ENCODE peak calls at places on chromosomes 2 and 18, in five cellular contexts. One of them, this sample, is unnamed.
A peak's percentile ranks its signal among the peaks of the same experiment; 100 is the strongest.

GRCh38 chr2:232132179-232132578 is 170.7 kb downstream of the DIS3L2 start:
- DNase-seq in CD4-positive, CD25-positive, alpha-beta regulatory T cell: no peak
- DNase-seq in A549: no peak
- DNase-seq in esophagus squamous epithelium: no peak
- DNase-seq in stomach: no peak
- DNase-seq in this sample: no peak

GRCh38 chr2:146844226-146844990 is 1000.4 kb upstream of the ACVR2A start:
- DNase-seq in CD4-positive, CD25-positive, alpha-beta regulatory T cell: no peak
- DNase-seq in A549: no peak
- DNase-seq in esophagus squamous epithelium: no peak
- DNase-seq in stomach: no peak
- DNase-seq in this sample: no peak

GRCh38 chr2:29166237-29166630 is 51.0 kb downstream of the CLIP4 start:
- DNase-seq in CD4-positive, CD25-positive, alpha-beta regulatory T cell: no peak
- DNase-seq in A549: no peak
- DNase-seq in esophagus squamous epithelium: no peak
- DNase-seq in stomach: no peak
- DNase-seq in this sample: no peak

GRCh38 chr18:10783941-10784340 is 258.1 kb downstream of the NAPG start:
- DNase-seq in CD4-positive, CD25-positive, alpha-beta regulatory T cell: no peak
- DNase-seq in A549: no peak
- DNase-seq in esophagus squamous epithelium: no peak
- DNase-seq in stomach: no peak
- DNase-seq in this sample: no peak

GRCh38 chr2:199602271-199602895 is 144.6 kb upstream of the SATB2 start:
- DNase-seq in CD4-positive, CD25-positive, alpha-beta regulatory T cell: no peak
- DNase-seq in A549: peak; percentile 6
- DNase-seq in esophagus squamous epithelium: no peak
- DNase-seq in stomach: no peak
- DNase-seq in this sample: no peak

GRCh38 chr2:96664366-96664765 is 21.8 kb downstream of the FER1L5 start:
- DNase-seq in CD4-positive, CD25-positive, alpha-beta regulatory T cell: no peak
- DNase-seq in A549: no peak
- DNase-seq in esophagus squamous epithelium: no peak
- DNase-seq in stomach: no peak
- DNase-seq in this sample: no peak

GRCh38 chr2:9086465-9086864 is 83.0 kb upstream of the MBOAT2 start:
- DNase-seq in CD4-positive, CD25-positive, alpha-beta regulatory T cell: no peak
- DNase-seq in A549: no peak
- DNase-seq in esophagus squamous epithelium: no peak
- DNase-seq in stomach: no peak
- DNase-seq in this sample: no peak

GRCh38 chr2:199381531-199381930 is 76.2 kb downstream of the SATB2 start:
- DNase-seq in CD4-positive, CD25-positive, alpha-beta regulatory T cell: no peak
- DNase-seq in A549: no peak
- DNase-seq in esophagus squamous epithelium: no peak
- DNase-seq in stomach: no peak
- DNase-seq in this sample: no peak

GRCh38 chr2:230412369-230412706 is 3.7 kb upstream of the SP100 start:
- DNase-seq in CD4-positive, CD25-positive, alpha-beta regulatory T cell: no peak
- DNase-seq in A549: no peak
- DNase-seq in esophagus squamous epithelium: no peak
- DNase-seq in stomach: no peak
- DNase-seq in this sample: no peak

GRCh38 chr18:75548353-75548752 is 120.8 kb upstream of the SMIM21 start:
- DNase-seq in CD4-positive, CD25-positive, alpha-beta regulatory T cell: no peak
- DNase-seq in A549: no peak
- DNase-seq in esophagus squamous epithelium: no peak
- DNase-seq in stomach: no peak
- DNase-seq in this sample: no peak

GRCh38 chr18:9506046-9506792 is 30.9 kb downstream of the RALBP1 start:
- DNase-seq in CD4-positive, CD25-positive, alpha-beta regulatory T cell: no peak
- DNase-seq in A549: no peak
- DNase-seq in esophagus squamous epithelium: no peak
- DNase-seq in stomach: peak; percentile 56
- DNase-seq in this sample: no peak

GRCh38 chr18:23868341-23868740 is 146.2 kb upstream of the TTC39C start:
- DNase-seq in CD4-positive, CD25-positive, alpha-beta regulatory T cell: no peak
- DNase-seq in A549: no peak
- DNase-seq in esophagus squamous epithelium: no peak
- DNase-seq in stomach: no peak
- DNase-seq in this sample: no peak

GRCh38 chr2:44087714-44088092 is 81.0 kb upstream of the PPM1B start:
- DNase-seq in CD4-positive, CD25-positive, alpha-beta regulatory T cell: no peak
- DNase-seq in A549: no peak
- DNase-seq in esophagus squamous epithelium: no peak
- DNase-seq in stomach: no peak
- DNase-seq in this sample: no peak

GRCh38 chr18:32321826-32322225 is 132.0 kb downstream of the MEP1B start:
- DNase-seq in CD4-positive, CD25-positive, alpha-beta regulatory T cell: no peak
- DNase-seq in A549: no peak
- DNase-seq in esophagus squamous epithelium: no peak
- DNase-seq in stomach: no peak
- DNase-seq in this sample: no peak

GRCh38 chr2:235605306-235605998 is 111.6 kb downstream of the AGAP1 start:
- DNase-seq in CD4-positive, CD25-positive, alpha-beta regulatory T cell: no peak
- DNase-seq in A549: no peak
- DNase-seq in esophagus squamous epithelium: no peak
- DNase-seq in stomach: peak; percentile 50
- DNase-seq in this sample: no peak

GRCh38 chr2:127058656-127059252 is 48.2 kb downstream of the BIN1 start:
- DNase-seq in CD4-positive, CD25-positive, alpha-beta regulatory T cell: no peak
- DNase-seq in A549: no peak
- DNase-seq in esophagus squamous epithelium: no peak
- DNase-seq in stomach: no peak
- DNase-seq in this sample: no peak

GRCh38 chr2:185201063-185201462 is 537.5 kb upstream of the FSIP2 start:
- DNase-seq in CD4-positive, CD25-positive, alpha-beta regulatory T cell: no peak
- DNase-seq in A549: no peak
- DNase-seq in esophagus squamous epithelium: no peak
- DNase-seq in stomach: no peak
- DNase-seq in this sample: no peak

GRCh38 chr2:203909192-203909945 is 27.2 kb upstream of the ICOS start:
- DNase-seq in CD4-positive, CD25-positive, alpha-beta regulatory T cell: peak; percentile 64
- DNase-seq in A549: peak; percentile 30
- DNase-seq in esophagus squamous epithelium: no peak
- DNase-seq in stomach: no peak
- DNase-seq in this sample: no peak

GRCh38 chr18:56256659-56257058 is 381.7 kb downstream of the TXNL1 start:
- DNase-seq in CD4-positive, CD25-positive, alpha-beta regulatory T cell: no peak
- DNase-seq in A549: no peak
- DNase-seq in esophagus squamous epithelium: no peak
- DNase-seq in stomach: no peak
- DNase-seq in this sample: no peak

GRCh38 chr18:44568986-44569385 is 111.7 kb upstream of the SETBP1 start:
- DNase-seq in CD4-positive, CD25-positive, alpha-beta regulatory T cell: no peak
- DNase-seq in A549: no peak
- DNase-seq in esophagus squamous epithelium: no peak
- DNase-seq in stomach: no peak
- DNase-seq in this sample: no peak

GRCh38 chr2:23238011-23238657 is 146.8 kb upstream of the KLHL29 start:
- DNase-seq in CD4-positive, CD25-positive, alpha-beta regulatory T cell: no peak
- DNase-seq in A549: no peak
- DNase-seq in esophagus squamous epithelium: no peak
- DNase-seq in stomach: no peak
- DNase-seq in this sample: no peak

GRCh38 chr2:10796703-10797102 is 15.9 kb downstream of the PDIA6 start:
- DNase-seq in CD4-positive, CD25-positive, alpha-beta regulatory T cell: no peak
- DNase-seq in A549: no peak
- DNase-seq in esophagus squamous epithelium: no peak
- DNase-seq in stomach: no peak
- DNase-seq in this sample: no peak

GRCh38 chr2:10795508-10796046 is 17.0 kb downstream of the PDIA6 start:
- DNase-seq in CD4-positive, CD25-positive, alpha-beta regulatory T cell: no peak
- DNase-seq in A549: no peak
- DNase-seq in esophagus squamous epithelium: no peak
- DNase-seq in stomach: no peak
- DNase-seq in this sample: no peak

GRCh38 chr2:10800163-10800562 is 12.4 kb downstream of the PDIA6 start:
- DNase-seq in CD4-positive, CD25-positive, alpha-beta regulatory T cell: no peak
- DNase-seq in A549: no peak
- DNase-seq in esophagus squamous epithelium: no peak
- DNase-seq in stomach: no peak
- DNase-seq in this sample: no peak

GRCh38 chr2:10794891-10795290 is 17.7 kb downstream of the PDIA6 start:
- DNase-seq in CD4-positive, CD25-positive, alpha-beta regulatory T cell: no peak
- DNase-seq in A549: no peak
- DNase-seq in esophagus squamous epithelium: no peak
- DNase-seq in stomach: no peak
- DNase-seq in this sample: no peak

GRCh38 chr2:10798783-10799182 is 13.8 kb downstream of the PDIA6 start:
- DNase-seq in CD4-positive, CD25-positive, alpha-beta regulatory T cell: no peak
- DNase-seq in A549: no peak
- DNase-seq in esophagus squamous epithelium: no peak
- DNase-seq in stomach: no peak
- DNase-seq in this sample: no peak
- H3K4me1 ChIP-seq in CD4-positive, CD25-positive, alpha-beta regulatory T cell: peaks cover 4% of the 10 kb centered on the region
- H3K4me1 ChIP-seq in A549: no peaks in the 10 kb centered on the region
- H3K4me1 ChIP-seq in esophagus squamous epithelium: no peaks in the 10 kb centered on the region
- H3K4me1 ChIP-seq in stomach: peaks cover 4% of the 10 kb centered on the region
- H3K4me1 ChIP-seq in this sample: no peaks in the 10 kb centered on the region

DNA sequence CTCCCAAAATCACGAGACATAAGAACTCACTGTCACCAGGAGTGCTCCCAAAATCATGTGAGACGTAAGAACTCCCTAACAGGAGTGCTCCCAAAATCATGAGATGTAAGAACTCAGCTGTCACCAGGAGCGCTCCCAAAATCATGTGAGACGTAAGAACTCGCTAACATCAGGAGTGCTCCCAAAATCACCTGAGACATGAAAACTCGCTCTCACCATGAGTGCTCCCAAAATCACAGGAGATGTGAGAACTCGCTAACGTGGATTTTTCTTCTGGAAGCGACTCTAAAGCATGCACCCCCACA is 53.1 kb downstream of the CTDP1 start:
- DNase-seq in CD4-positive, CD25-positive, alpha-beta regulatory T cell: no peak
- DNase-seq in A549: no peak
- DNase-seq in esophagus squamous epithelium: no peak
- DNase-seq in stomach: no peak
- DNase-seq in this sample: no peak
- H3K9me3 ChIP-seq in CD4-positive, CD25-positive, alpha-beta regulatory T cell: peaks cover 23% of the 10 kb centered on the region
- H3K9me3 ChIP-seq in A549: peaks cover 28% of the 10 kb centered on the region
- H3K9me3 ChIP-seq in esophagus squamous epithelium: peaks cover 76% of the 10 kb centered on the region
- H3K9me3 ChIP-seq in stomach: peaks cover 67% of the 10 kb centered on the region
- H3K9me3 ChIP-seq in this sample: peaks cover 4% of the 10 kb centered on the region

DNA sequence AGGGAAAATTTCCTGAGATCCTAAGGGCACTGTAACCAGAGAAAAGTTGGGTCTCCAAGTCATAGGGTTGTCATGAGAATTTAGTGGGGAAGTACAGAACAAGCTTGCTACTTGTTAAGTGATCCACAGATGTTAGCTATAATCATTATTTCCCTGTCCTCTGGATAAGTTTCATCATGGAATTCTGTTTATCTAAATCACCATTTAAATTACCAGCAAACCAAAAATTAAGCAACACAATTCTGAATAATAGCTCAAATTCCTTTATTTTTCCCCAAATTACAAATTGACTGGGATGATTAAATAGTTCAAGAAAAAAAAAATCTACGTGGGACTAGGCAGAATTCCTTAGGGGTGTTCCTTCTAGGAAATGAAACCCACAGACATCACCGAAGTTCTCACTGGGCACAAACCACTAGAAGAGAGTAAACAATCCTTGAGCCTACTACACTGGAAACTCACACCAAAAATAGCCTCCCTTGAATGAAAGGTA is 159.5 kb downstream of the COL6A3 start:
- DNase-seq in CD4-positive, CD25-positive, alpha-beta regulatory T cell: no peak
- DNase-seq in A549: no peak
- DNase-seq in esophagus squamous epithelium: no peak
- DNase-seq in stomach: no peak
- DNase-seq in this sample: no peak
- H3K4me1 ChIP-seq in CD4-positive, CD25-positive, alpha-beta regulatory T cell: no peaks in the 10 kb centered on the region
- H3K4me1 ChIP-seq in A549: peaks cover 42% of the 10 kb centered on the region
- H3K4me1 ChIP-seq in esophagus squamous epithelium: no peaks in the 10 kb centered on the region
- H3K4me1 ChIP-seq in stomach: no peaks in the 10 kb centered on the region
- H3K4me1 ChIP-seq in this sample: no peaks in the 10 kb centered on the region

DNA sequence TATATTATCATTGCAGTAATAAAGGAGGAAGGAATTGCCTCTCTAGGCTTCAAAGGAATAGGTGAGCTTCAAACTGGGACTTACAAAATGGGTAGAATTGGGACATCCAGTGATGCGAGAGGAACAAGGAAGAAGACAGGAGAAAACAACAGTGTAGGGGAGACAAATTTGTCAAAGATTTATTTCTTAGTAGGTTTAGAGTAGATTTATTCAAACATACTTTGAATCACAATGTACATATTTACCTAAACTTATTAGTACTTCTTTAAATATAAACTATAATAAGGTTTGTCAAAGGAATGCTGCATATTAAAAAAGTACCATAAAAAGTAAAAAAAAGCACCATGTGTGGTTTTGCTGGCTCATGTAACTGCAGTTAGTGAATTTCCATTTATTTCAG is 161.4 kb upstream of the CDH2 start:
- DNase-seq in CD4-positive, CD25-positive, alpha-beta regulatory T cell: no peak
- DNase-seq in A549: no peak
- DNase-seq in esophagus squamous epithelium: no peak
- DNase-seq in stomach: no peak
- DNase-seq in this sample: no peak
- H3K9me3 ChIP-seq in CD4-positive, CD25-positive, alpha-beta regulatory T cell: no peaks in the 10 kb centered on the region
- H3K9me3 ChIP-seq in A549: no peaks in the 10 kb centered on the region
- H3K9me3 ChIP-seq in esophagus squamous epithelium: no peaks in the 10 kb centered on the region
- H3K9me3 ChIP-seq in stomach: no peaks in the 10 kb centered on the region
- H3K9me3 ChIP-seq in this sample: no peaks in the 10 kb centered on the region

GRCh38 chr2:61439241-61440002 is 31.5 kb downstream of the USP34 start:
- DNase-seq in CD4-positive, CD25-positive, alpha-beta regulatory T cell: no peak
- DNase-seq in A549: no peak
- DNase-seq in esophagus squamous epithelium: no peak
- DNase-seq in stomach: peak; percentile 44
- DNase-seq in this sample: no peak

GRCh38 chr2:61436092-61436491 is 34.8 kb downstream of the USP34 start:
- DNase-seq in CD4-positive, CD25-positive, alpha-beta regulatory T cell: no peak
- DNase-seq in A549: no peak
- DNase-seq in esophagus squamous epithelium: no peak
- DNase-seq in stomach: no peak
- DNase-seq in this sample: no peak

GRCh38 chr2:61435291-61435690 is 35.6 kb downstream of the USP34 start:
- DNase-seq in CD4-positive, CD25-positive, alpha-beta regulatory T cell: no peak
- DNase-seq in A549: no peak
- DNase-seq in esophagus squamous epithelium: no peak
- DNase-seq in stomach: no peak
- DNase-seq in this sample: no peak

GRCh38 chr2:61437170-61437569 is 33.7 kb downstream of the USP34 start:
- DNase-seq in CD4-positive, CD25-positive, alpha-beta regulatory T cell: no peak
- DNase-seq in A549: no peak
- DNase-seq in esophagus squamous epithelium: no peak
- DNase-seq in stomach: no peak
- DNase-seq in this sample: no peak

DNA sequence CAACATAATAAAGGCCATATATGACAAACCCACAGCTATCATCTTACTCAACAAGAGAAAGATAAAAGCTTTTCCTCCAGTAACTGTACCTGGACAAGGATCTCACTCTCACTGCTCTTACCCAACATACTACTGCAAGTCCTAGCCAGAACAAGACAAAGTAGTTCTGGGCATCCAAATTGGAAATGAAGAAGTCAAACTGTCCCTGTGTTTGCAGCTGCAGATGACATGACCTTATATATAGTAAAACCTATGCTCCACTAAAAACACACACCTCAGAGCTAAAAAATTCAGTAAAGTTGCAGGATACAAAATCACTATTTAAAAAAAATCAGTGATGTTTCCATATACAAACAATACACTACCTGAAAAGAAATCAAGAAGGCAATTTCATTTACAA is 32.2 kb downstream of the USP34 start:
- DNase-seq in CD4-positive, CD25-positive, alpha-beta regulatory T cell: no peak
- DNase-seq in A549: no peak
- DNase-seq in esophagus squamous epithelium: no peak
- DNase-seq in stomach: no peak
- DNase-seq in this sample: no peak
- H3K4me1 ChIP-seq in CD4-positive, CD25-positive, alpha-beta regulatory T cell: peaks cover 30% of the 10 kb centered on the region
- H3K4me1 ChIP-seq in A549: peaks cover 57% of the 10 kb centered on the region
- H3K4me1 ChIP-seq in esophagus squamous epithelium: no peaks in the 10 kb centered on the region
- H3K4me1 ChIP-seq in stomach: peaks cover 33% of the 10 kb centered on the region
- H3K4me1 ChIP-seq in this sample: peaks cover 15% of the 10 kb centered on the region